ENCODE peak calls at places on chromosomes 4 and X, in five cellular contexts. One of them, this sample, is unnamed.
A peak's percentile ranks its signal among the peaks of the same experiment; 100 is the strongest.

GRCh38 chrX:2698604-2699003 is 7.5 kb downstream of the CD99 start:
- DNase-seq in MM.1S: no peak
- DNase-seq in ovary: no peak
- DNase-seq in ascending aorta: no peak
- DNase-seq in cardiac fibroblast: no peak
- DNase-seq in this sample: no peak

GRCh38 chr4:32858971-32859370 is 2138.8 kb downstream of the PCDH7 start:
- DNase-seq in MM.1S: no peak
- DNase-seq in ovary: no peak
- DNase-seq in ascending aorta: no peak
- DNase-seq in cardiac fibroblast: peak; percentile 49
- DNase-seq in this sample: no peak

GRCh38 chr4:95571577-95571976 is 22.8 kb upstream of the UNC5C start:
- DNase-seq in MM.1S: no peak
- DNase-seq in ovary: no peak
- DNase-seq in ascending aorta: no peak
- DNase-seq in cardiac fibroblast: no peak
- DNase-seq in this sample: no peak

GRCh38 chr4:89129080-89129640 is 17.8 kb downstream of the TIGD2 start:
- DNase-seq in MM.1S: no peak
- DNase-seq in ovary: no peak
- DNase-seq in ascending aorta: no peak
- DNase-seq in cardiac fibroblast: peak; percentile 59
- DNase-seq in this sample: no peak

GRCh38 chrX:51825432-51825831 is 68.0 kb upstream of the MAGED1 start:
- DNase-seq in MM.1S: peak; percentile 17
- DNase-seq in ovary: no peak
- DNase-seq in ascending aorta: no peak
- DNase-seq in cardiac fibroblast: peak; percentile 3
- DNase-seq in this sample: no peak

GRCh38 chrX:21985332-21985777 is 44.8 kb downstream of the SMS start:
- DNase-seq in MM.1S: peak; percentile 62
- DNase-seq in ovary: peak; percentile 30
- DNase-seq in ascending aorta: peak; percentile 81
- DNase-seq in cardiac fibroblast: peak; percentile 84
- DNase-seq in this sample: peak; percentile 36

GRCh38 chr4:179750374-179750773 is 2308.1 kb upstream of the AGA start:
- DNase-seq in MM.1S: no peak
- DNase-seq in ovary: no peak
- DNase-seq in ascending aorta: no peak
- DNase-seq in cardiac fibroblast: no peak
- DNase-seq in this sample: no peak

GRCh38 chr4:102317459-102317858 is 27.8 kb downstream of the SLC39A8 start:
- DNase-seq in MM.1S: no peak
- DNase-seq in ovary: no peak
- DNase-seq in ascending aorta: no peak
- DNase-seq in cardiac fibroblast: no peak
- DNase-seq in this sample: no peak

GRCh38 chrX:97416461-97416860 is 532.8 kb downstream of the RPA4 start:
- DNase-seq in MM.1S: no peak
- DNase-seq in ovary: no peak
- DNase-seq in ascending aorta: no peak
- DNase-seq in cardiac fibroblast: no peak
- DNase-seq in this sample: no peak

GRCh38 chrX:67346225-67346624 is 197.6 kb upstream of the AR start:
- DNase-seq in MM.1S: no peak
- DNase-seq in ovary: no peak
- DNase-seq in ascending aorta: no peak
- DNase-seq in cardiac fibroblast: no peak
- DNase-seq in this sample: no peak

DNA sequence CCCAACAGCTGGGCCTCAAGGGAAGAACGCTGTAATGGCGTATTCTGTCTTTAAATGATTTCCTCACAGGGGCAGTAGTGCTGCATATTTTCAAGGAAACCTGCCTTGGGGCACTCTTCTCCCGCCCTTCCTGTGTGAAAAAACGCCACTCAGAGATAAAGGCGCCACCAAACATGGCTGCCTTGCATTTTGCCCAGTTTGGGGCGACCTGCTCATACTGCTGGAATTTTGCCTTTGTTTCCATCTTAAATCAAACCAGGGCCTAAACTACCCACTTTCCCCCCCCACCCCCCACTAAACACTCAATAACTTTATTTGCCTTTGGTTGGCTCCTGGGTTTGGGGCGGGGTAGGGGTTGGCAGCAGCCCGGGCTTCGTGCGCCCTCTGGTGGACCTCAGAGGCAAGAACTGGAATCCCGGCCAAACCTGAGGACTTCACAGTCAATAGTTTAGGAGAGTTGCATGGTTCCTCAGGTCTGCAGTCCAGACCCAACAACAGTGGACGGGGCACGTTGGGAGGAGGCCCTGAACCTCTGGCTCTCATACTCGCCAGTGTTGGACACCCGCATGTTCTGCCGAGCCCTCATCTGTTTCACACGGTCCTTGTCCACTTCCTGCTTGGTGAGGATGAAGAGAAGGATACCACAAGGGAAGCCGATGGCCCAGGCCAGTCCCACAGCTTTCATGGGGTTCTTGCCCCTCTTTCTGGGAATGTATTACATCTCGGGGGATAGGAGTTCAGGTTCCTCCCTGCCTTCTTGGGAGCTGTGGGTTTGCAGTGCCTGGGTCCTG is 220.1 kb upstream of the STK26 start:
- DNase-seq in MM.1S: peak; percentile 91
- DNase-seq in ovary: peak; percentile 83
- DNase-seq in ascending aorta: peak; percentile 91
- DNase-seq in cardiac fibroblast: no peak
- DNase-seq in this sample: no peak
- TF ChIP-seq CTCF in MM.1S: peak; percentile 75
- TF ChIP-seq CTCF in ovary: peak; percentile 68
- TF ChIP-seq CTCF in ascending aorta: peak; percentile 62
- TF ChIP-seq CTCF in cardiac fibroblast: peak; percentile 31
- TF ChIP-seq CTCF in this sample: peak; percentile 64

DNA sequence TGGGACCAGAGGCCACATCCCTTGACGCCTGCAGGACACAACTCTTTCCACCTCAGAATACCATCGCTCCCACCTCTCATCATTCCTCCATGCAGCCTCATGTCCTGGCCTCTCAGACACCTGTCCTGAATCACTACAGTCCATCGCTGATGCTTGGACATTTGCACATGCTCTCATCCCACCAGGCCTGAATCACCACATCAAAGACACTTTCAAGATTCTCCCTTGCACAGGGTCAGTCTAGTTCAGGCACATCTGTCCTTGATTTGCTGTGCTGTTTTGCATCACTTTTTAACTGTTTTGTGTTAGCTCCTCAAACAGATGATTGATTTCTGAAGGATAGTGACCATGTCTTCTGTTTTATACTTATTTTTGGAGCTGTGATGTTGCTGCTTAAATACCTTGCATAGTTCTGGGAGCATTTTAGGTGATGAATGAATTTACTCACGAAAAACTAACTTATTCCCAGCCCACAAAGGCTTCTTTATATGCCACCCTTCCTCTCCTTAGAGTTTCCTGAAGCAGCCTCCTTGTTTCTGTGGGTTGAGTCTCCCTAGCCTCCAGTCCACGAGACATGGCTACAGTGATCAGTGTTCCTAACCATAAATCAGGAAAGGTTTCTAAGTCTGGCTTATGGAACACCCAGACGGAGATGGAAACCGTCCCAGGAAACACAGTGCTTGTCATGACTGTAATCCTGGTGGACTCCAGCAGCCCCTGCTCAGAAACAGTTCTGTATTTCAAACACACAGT is 2.7 kb downstream of the FAM114A1 start:
- DNase-seq in MM.1S: no peak
- DNase-seq in ovary: peak; percentile 20
- DNase-seq in ascending aorta: peak; percentile 25
- DNase-seq in cardiac fibroblast: no peak
- DNase-seq in this sample: no peak
- H3K4me3 ChIP-seq in MM.1S: no peak overlapping the region
- H3K4me3 ChIP-seq in ovary: no peak overlapping the region
- H3K4me3 ChIP-seq in ascending aorta: peak overlapping the region; percentile 83
- H3K4me3 ChIP-seq in cardiac fibroblast: no peak overlapping the region
- H3K4me3 ChIP-seq in this sample: no peak overlapping the region

DNA sequence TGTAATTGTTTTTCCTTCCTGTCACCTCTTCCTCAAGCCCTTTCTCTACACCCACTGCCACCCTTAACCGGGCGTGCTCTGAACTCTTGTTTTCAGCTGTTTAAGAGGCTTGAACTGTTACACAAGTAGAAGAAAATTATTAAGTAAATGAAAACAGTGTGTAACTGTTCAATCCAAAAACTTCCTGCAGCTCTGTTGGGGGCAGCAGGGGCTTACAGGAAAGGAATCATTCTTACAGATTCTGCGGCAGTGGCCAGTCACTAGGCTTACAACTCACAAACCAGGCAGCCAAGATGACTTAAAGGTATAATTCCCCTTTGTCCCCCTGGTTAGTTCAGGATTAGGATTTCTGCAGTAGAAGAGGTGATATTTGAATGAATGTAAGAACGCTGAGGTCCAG is 70.2 kb upstream of the ETNPPL start:
- DNase-seq in MM.1S: no peak
- DNase-seq in ovary: no peak
- DNase-seq in ascending aorta: no peak
- DNase-seq in cardiac fibroblast: no peak
- DNase-seq in this sample: no peak
- TF ChIP-seq CTCF in MM.1S: no peak
- TF ChIP-seq CTCF in ovary: no peak
- TF ChIP-seq CTCF in ascending aorta: no peak
- TF ChIP-seq CTCF in cardiac fibroblast: no peak
- TF ChIP-seq CTCF in this sample: no peak

DNA sequence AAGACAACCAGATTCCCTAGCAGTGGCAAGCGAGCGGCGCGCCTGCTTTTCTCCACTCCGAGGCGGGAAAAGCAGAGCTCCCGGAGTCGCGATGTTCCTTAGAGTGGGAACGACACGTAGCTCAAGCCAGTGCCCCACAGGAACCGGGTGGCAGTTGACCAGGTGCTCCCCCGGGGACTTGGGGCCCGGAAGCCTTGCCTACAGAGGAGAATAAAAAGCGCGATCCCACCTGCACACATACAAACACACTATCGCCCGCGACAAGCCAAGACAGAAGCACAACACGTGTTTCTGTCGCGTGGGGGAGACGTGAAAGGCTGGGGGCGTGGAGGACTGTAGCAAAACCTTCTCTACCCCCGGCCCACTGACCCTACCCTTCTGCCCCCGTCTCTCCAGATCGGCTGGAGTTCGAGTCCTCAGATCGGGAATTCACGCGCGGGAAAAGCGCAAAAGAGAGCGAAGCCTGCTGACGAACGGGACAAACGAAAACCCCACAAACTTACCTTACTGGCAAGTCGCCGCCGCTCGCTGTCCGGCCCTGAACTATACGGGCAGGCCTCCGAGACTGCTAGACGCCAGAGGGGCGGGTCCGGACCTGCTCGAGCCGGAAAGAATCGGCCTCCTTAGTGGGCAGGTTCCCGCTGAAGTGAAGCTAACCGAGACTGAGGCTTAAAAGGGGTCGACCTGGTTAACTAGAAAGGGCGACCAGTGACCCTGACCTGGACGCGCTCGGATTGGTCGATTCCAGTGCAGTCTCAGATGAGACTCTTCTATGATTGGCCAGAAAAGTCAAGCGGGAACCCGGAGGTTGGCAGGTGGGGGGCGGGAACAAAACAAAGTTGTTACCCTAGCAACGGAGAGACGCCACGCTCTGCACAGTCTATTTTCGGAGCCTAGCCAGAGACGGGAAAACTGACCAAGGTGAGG is at the start of the genes DNAAF6 and NUP62CL:
- DNase-seq in MM.1S: peak; percentile 85
- DNase-seq in ovary: peak; percentile 47
- DNase-seq in ascending aorta: peak; percentile 65
- DNase-seq in cardiac fibroblast: peak; percentile 10
- DNase-seq in this sample: peak; percentile 49
- H3K4me3 ChIP-seq in MM.1S: peak within 1 kb of the TSS; percentile 80
- H3K4me3 ChIP-seq in ovary: peak within 1 kb of the TSS; percentile 31
- H3K4me3 ChIP-seq in ascending aorta: peak within 1 kb of the TSS; percentile 64
- H3K4me3 ChIP-seq in cardiac fibroblast: peak within 1 kb of the TSS; percentile 42
- H3K4me3 ChIP-seq in this sample: peak within 1 kb of the TSS; percentile 55

GRCh38 chrX:14616301-14616700 is 87.0 kb downstream of the GLRA2 start:
- DNase-seq in MM.1S: no peak
- DNase-seq in ovary: no peak
- DNase-seq in ascending aorta: no peak
- DNase-seq in cardiac fibroblast: no peak
- DNase-seq in this sample: no peak

GRCh38 chrX:14616876-14617275 is 87.5 kb downstream of the GLRA2 start:
- DNase-seq in MM.1S: no peak
- DNase-seq in ovary: no peak
- DNase-seq in ascending aorta: no peak
- DNase-seq in cardiac fibroblast: peak; percentile 29
- DNase-seq in this sample: no peak
- TF ChIP-seq CTCF in MM.1S: no peak
- TF ChIP-seq CTCF in ovary: no peak
- TF ChIP-seq CTCF in ascending aorta: no peak
- TF ChIP-seq CTCF in cardiac fibroblast: no peak
- TF ChIP-seq CTCF in this sample: no peak

GRCh38 chr4:147479817-147480216 is 1.1 kb upstream of the EDNRA start:
- DNase-seq in MM.1S: no peak
- DNase-seq in ovary: peak; percentile 20
- DNase-seq in ascending aorta: peak; percentile 88
- DNase-seq in cardiac fibroblast: peak; percentile 96
- DNase-seq in this sample: no peak

GRCh38 chr4:147480502-147480890 is 401 bp upstream of the EDNRA start:
- DNase-seq in MM.1S: no peak
- DNase-seq in ovary: peak; percentile 21
- DNase-seq in ascending aorta: no peak
- DNase-seq in cardiac fibroblast: no peak
- DNase-seq in this sample: no peak

GRCh38 chr4:147481577-147482109 is 746 bp downstream of the EDNRA start:
- DNase-seq in MM.1S: no peak
- DNase-seq in ovary: peak; percentile 26
- DNase-seq in ascending aorta: no peak
- DNase-seq in cardiac fibroblast: peak; percentile 44
- DNase-seq in this sample: no peak

GRCh38 chr4:147482281-147482680 is 1.4 kb downstream of the EDNRA start:
- DNase-seq in MM.1S: no peak
- DNase-seq in ovary: no peak
- DNase-seq in ascending aorta: no peak
- DNase-seq in cardiac fibroblast: peak; percentile 41
- DNase-seq in this sample: no peak

DNA sequence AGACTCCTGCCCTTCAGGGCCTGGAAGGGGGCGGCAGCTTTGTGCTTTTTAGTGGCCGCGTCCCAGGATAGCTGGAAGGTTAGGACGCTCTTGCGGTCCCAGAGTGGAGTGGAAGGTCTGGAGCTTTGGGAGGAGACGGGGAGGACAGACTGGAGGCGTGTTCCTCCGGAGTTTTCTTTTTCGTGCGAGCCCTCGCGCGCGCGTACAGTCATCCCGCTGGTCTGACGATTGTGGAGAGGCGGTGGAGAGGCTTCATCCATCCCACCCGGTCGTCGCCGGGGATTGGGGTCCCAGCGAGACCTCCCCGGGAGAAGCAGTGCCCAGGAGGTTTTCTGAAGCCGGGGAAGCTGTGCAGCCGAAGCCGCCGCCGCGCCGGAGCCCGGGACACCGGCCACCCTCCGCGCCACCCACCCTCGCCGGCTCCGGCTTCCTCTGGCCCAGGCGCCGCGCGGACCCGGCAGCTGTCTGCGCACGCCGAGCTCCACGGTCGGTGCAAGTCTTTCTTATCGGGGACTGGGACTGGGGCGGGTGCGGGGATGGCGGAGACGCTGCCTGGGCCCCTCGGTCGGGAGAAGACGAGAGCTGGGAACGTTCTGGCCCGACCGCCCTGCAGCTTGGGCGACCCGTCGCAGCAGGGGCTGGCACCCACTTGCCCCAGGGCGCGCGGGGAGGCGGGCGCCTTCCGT is at the start of gene EDNRA:
- DNase-seq in MM.1S: no peak
- DNase-seq in ovary: peak; percentile 49
- DNase-seq in ascending aorta: peak; percentile 69
- DNase-seq in cardiac fibroblast: peak; percentile 69
- DNase-seq in this sample: no peak
- H3K4me3 ChIP-seq in MM.1S: no peak within 1 kb of the TSS
- H3K4me3 ChIP-seq in ovary: peak within 1 kb of the TSS; percentile 61
- H3K4me3 ChIP-seq in ascending aorta: peak within 1 kb of the TSS; percentile 85
- H3K4me3 ChIP-seq in cardiac fibroblast: peak within 1 kb of the TSS; percentile 66
- H3K4me3 ChIP-seq in this sample: no peak within 1 kb of the TSS

This sample was measured in GM12864.